ENCODE peak calls at places on chromosomes 7 and 10, in five cellular contexts. N is lower lobe of right lung, J is PC-9, V is dorsolateral prefrontal cortex, Z is AG04450. R is an unnamed sample.

GRCh38 chr7:155584763-155585531 is 38.6 kb upstream of the CNPY1 start:
- DNase-seq in N (no peak), J (no peak), V (no peak), Z (peak; percentile 23), R (no peak)

GRCh38 chr10:6871128-6871527 is 291.1 kb upstream of the PRKCQ start:
- DNase-seq in N (no peak), J (no peak), V (no peak), Z (no peak), R (no peak)

GRCh38 chr7:151448261-151449252 is 8.6 kb upstream of the CRYGN start:
- DNase-seq in N (peak; percentile 74), J (peak; percentile 77), V (peak; percentile 51), Z (no peak), R (peak; percentile 71)

GRCh38 chr7:414681-415560 is 104.7 kb downstream of the PDGFA start:
- DNase-seq in N (peak; percentile 35), J (no peak), V (no peak), Z (no peak), R (no peak)

GRCh38 chr10:91519899-91520514 is 109.9 kb downstream of the HECTD2 start:
- DNase-seq in N (no peak), J (no peak), V (no peak), Z (no peak), R (no peak)

GRCh38 chr10:3128379-3129130 is 44.0 kb downstream of the PITRM1 start:
- DNase-seq in N (no peak), J (no peak), V (no peak), Z (no peak), R (no peak)

GRCh38 chr10:35089641-35090161 is 440 bp downstream of the CUL2 start:
- DNase-seq in N (no peak), J (peak; percentile 0), V (peak; percentile 11), Z (no peak), R (peak; percentile 4)

GRCh38 chr7:19114591-19114855 is 2.9 kb downstream of the TWIST1 start:
- DNase-seq in N (no peak), J (no peak), V (no peak), Z (no peak), R (no peak)

GRCh38 chr10:22491480-22491879 is 146.2 kb downstream of the SPAG6 start:
- DNase-seq in N (no peak), J (no peak), V (peak; percentile 87), Z (no peak), R (no peak)

GRCh38 chr7:70791341-70791740 is 340.6 kb upstream of the GALNT17 start:
- DNase-seq in N (no peak), J (no peak), V (no peak), Z (no peak), R (no peak)

GRCh38 chr10:133358162-133358919 is 522 bp upstream of the FUOM start:
- DNase-seq in N (peak; percentile 70), J (no peak), V (no peak), Z (no peak), R (no peak)

GRCh38 chr10:14126697-14127440 is 203.9 kb downstream of the FRMD4A start:
- DNase-seq in N (no peak), J (peak; percentile 5), V (no peak), Z (no peak), R (no peak)

GRCh38 chr10:71433983-71434744 is 37.4 kb downstream of the CDH23 start:
- DNase-seq in N (no peak), J (peak; percentile 60), V (no peak), Z (no peak), R (no peak)

GRCh38 chr7:38953971-38954370 is 23.7 kb upstream of the POU6F2 start:
- DNase-seq in N (no peak), J (no peak), V (no peak), Z (no peak), R (no peak)

GRCh38 chr7:149245244-149245643 is 5.8 kb downstream of the ZNF212 start:
- DNase-seq in N (no peak), J (no peak), V (no peak), Z (no peak), R (no peak)

GRCh38 chr10:73817826-73818225 is 6.4 kb upstream of the NDST2 start:
- DNase-seq in N (no peak), J (no peak), V (no peak), Z (no peak), R (no peak)

GRCh38 chr10:73818402-73818801 is 7.0 kb upstream of the NDST2 start:
- DNase-seq in N (no peak), J (no peak), V (no peak), Z (no peak), R (no peak)

GRCh38 chr10:73819025-73819424 is 7.6 kb upstream of the NDST2 start:
- DNase-seq in N (no peak), J (no peak), V (no peak), Z (no peak), R (no peak)

GRCh38 chr10:73815719-73816030 is 4.3 kb upstream of the NDST2 start:
- DNase-seq in N (no peak), J (no peak), V (no peak), Z (no peak), R (no peak)

DNA sequence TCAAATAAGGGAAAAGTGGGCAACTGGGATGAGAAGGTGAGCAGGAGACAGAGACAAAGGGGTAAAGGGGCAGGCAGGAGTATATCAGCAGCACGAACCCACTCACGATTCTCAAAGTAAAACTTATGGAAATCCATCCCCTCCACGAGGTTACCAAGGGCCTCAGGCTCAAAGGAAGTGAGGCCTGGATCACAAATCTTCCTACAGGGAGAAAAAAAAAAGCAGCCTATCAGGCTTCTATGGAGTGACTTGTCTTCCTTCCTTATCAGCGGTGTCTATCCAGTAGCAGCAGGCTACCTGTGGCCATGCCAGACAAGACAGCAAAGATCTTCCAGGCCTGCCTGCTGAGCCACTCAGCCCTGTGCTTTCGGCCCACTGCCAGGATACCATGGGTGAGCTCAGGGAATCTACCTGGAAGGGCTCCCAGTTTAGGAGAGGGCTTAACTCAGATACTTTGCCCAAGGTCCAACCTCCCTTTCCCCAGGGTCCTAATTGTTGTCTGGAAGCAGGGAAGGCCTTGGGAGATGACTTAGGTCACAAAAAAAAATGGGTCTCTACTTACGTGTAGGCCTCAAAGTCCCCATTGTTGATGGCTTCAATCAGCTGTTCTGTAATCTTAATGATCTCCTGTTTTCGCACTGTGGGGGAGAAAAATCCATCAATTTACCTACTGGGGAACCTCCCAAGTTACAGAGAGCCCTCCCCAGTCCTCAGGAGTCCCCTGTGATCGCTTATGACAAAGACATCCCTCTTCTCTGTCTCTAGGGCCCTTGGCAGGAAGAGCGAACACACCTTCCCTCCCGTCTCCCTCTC is 5.7 kb upstream of the NDST2 start:
- DNase-seq in N (no peak), J (no peak), V (no peak), Z (no peak), R (no peak)
- H3K27ac ChIP-seq in N (peak overlapping the region; percentile 18), J (peak overlapping the region; percentile 10), V (peak overlapping the region; percentile 56), Z (peak overlapping the region; percentile 31), R (no peak overlapping the region)

GRCh38 chr7:5549096-5549896 is 125.7 kb upstream of the TNRC18 start:
- DNase-seq in N (peak; percentile 67), J (peak; percentile 90), V (no peak), Z (no peak), R (no peak)
- TF ChIP-seq CTCF in N (no peak), J (no peak), V (no peak), Z (no peak), R (no peak)

DNA sequence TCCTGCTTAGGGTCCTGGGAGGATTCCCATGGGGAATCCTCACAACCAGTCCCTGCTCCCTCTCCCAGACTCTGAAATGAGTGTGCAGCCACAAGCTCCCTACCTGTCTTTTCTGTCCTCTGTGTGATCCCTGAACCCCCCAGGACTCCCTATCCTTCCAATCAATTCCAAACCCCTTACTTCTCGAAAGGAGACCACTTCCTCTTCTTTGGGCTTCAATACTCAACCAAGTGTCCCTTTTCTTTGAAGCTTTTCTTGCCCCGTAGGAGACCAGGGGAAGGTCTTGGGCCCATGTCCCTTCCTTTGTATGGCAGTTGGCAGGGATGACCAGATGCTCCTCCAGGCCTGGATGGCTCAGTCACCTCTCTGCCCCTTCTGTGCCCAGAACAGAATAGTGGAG is 1.7 kb downstream of the AEBP1 start:
- DNase-seq in N (no peak), J (no peak), V (no peak), Z (no peak), R (no peak)
- H3K27ac ChIP-seq in N (peak overlapping the region; percentile 81), J (no peak overlapping the region), V (peak overlapping the region; percentile 78), Z (no peak overlapping the region), R (no peak overlapping the region)

GRCh38 chr7:84188811-84189405 is 5.7 kb downstream of the SEMA3A start:
- DNase-seq in N (no peak), J (no peak), V (no peak), Z (no peak), R (no peak)
- TF ChIP-seq CTCF in N (peak; percentile 30), J (peak; percentile 37), V (peak; percentile 28), Z (peak; percentile 51), R (peak; percentile 52)

GRCh38 chr10:95606922-95607321 is 45.8 kb upstream of the SORBS1 start:
- DNase-seq in N (no peak), J (no peak), V (no peak), Z (peak; percentile 10), R (no peak)

GRCh38 chr10:95601116-95601719 is 40.0 kb upstream of the SORBS1 start:
- DNase-seq in N (peak; percentile 70), J (peak; percentile 62), V (peak; percentile 86), Z (peak; percentile 70), R (peak; percentile 9)

GRCh38 chr10:95605163-95605562 is 44.0 kb upstream of the SORBS1 start:
- DNase-seq in N (no peak), J (no peak), V (no peak), Z (no peak), R (no peak)

GRCh38 chr10:95602382-95602781 is 41.2 kb upstream of the SORBS1 start:
- DNase-seq in N (no peak), J (no peak), V (no peak), Z (no peak), R (no peak)

DNA sequence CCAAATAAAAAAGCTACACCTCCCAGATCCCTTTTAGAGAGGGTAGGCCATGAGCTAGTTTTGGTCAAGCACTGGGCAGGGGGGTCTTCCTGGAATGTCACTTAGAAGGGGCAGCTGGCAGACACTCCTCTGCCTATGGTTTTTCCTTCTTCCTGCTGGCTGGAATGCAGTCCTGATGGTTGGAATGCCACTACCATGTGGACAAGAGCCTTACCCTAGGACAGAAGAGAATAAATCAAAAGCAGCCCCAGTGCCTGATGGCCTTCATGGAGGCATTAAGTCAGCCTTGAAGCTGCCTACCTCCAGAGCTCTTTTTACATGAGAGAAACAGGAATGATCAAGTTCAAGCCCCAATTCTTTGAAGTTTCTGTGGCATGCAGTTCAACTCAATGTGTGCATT is 43.5 kb upstream of the SORBS1 start:
- DNase-seq in N (no peak), J (no peak), V (no peak), Z (no peak), R (no peak)
- H3K27ac ChIP-seq in N (no peak overlapping the region), J (no peak overlapping the region), V (no peak overlapping the region), Z (no peak overlapping the region), R (no peak overlapping the region)

DNA sequence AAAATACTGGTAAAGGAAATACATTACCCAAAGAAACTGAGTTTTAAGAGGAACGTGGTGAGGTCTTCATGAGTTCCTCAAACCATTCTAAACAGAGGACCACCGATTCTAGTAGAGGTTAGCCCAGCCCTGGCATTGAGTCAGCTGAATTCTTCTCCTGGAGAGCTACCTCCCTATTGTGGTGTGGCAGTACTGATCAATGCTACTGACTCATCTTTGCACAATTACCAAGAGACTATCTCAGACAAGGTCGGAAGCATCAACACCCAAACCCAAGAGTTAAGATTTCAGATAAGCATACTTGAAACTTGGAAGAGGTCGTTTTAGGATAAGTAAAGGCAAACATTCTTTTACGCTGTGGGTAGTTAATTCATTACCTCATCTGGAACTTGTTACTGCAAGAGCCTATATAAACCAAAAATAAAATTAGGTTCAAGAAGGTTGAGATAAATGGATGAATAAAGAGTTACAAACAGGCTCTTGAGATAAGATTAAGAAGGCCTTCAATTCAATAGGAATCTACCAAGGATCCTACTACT is 154.6 kb upstream of the NRBF2 start:
- DNase-seq in N (no peak), J (no peak), V (no peak), Z (no peak), R (no peak)
- TF ChIP-seq CTCF in N (no peak), J (no peak), V (no peak), Z (no peak), R (no peak)